ENCODE peak calls at places on chromosome X, in eight cellular contexts. X is lower lobe of right lung, Z is tibial nerve, Y is esophagus squamous epithelium, N is tibial artery, T is A673, A is sigmoid colon, R is psoas muscle. L is an unnamed sample. For H3K9me3, the result is how much of the 10 kb centered on the place peaks cover.

GRCh38 chrX:139332441-139332840 is 198.1 kb upstream of the F9 start:
- DNase-seq in X (no peak), T (no peak), A (no peak), Z (no peak), R (no peak), N (no peak), Y (no peak), L (no peak)

GRCh38 chrX:152735860-152736511 is 2.4 kb downstream of the MAGEA12 start:
- DNase-seq in R (no peak), Y (no peak), T (no peak), N (no peak), X (no peak), A (no peak), Z (no peak), L (no peak)

GRCh38 chrX:44055638-44056037 is 82.4 kb upstream of the NDP start:
- DNase-seq in T (no peak), R (no peak), N (no peak), X (no peak), Y (no peak), Z (no peak), A (no peak), L (no peak)

GRCh38 chrX:40105016-40105790 is 7.4 kb upstream of the BCOR start:
- DNase-seq in T (no peak), X (peak), Y (no peak), Z (no peak), N (no peak), R (peak), A (no peak), L (no peak)

GRCh38 chrX:153494541-153495361 is at the start of gene BGN:
- DNase-seq in N (peak), X (no peak), R (peak), Y (no peak), A (no peak), Z (no peak), T (peak), L (no peak)

GRCh38 chrX:46627044-46627443 is 53.5 kb downstream of the CHST7 start:
- DNase-seq in R (no peak), A (no peak), Z (no peak), N (no peak), X (no peak), Y (no peak), T (no peak), L (no peak)

GRCh38 chrX:145843196-145843595 is 25.6 kb downstream of the SLITRK2 start:
- DNase-seq in Z (no peak), A (no peak), R (no peak), T (no peak), Y (no peak), N (no peak), X (no peak), L (no peak)

GRCh38 chrX:78693547-78693946 is 34.4 kb upstream of the RTL3 start:
- DNase-seq in X (no peak), T (no peak), N (no peak), Y (no peak), Z (no peak), R (no peak), A (no peak), L (no peak)

GRCh38 chrX:83916525-83916924 is 55.6 kb downstream of the CYLC1 start:
- DNase-seq in N (no peak), T (peak), Y (no peak), Z (no peak), X (no peak), R (no peak), A (no peak), L (no peak)

GRCh38 chrX:139967300-139967699 is 2.0 kb upstream of the CXorf66 start:
- DNase-seq in Y (no peak), T (peak), Z (no peak), X (no peak), N (no peak), A (no peak), R (no peak), L (no peak)

GRCh38 chrX:23742174-23742692 is 843 bp downstream of the ACOT9 start:
- DNase-seq in T (peak), Z (peak), X (no peak), R (peak), A (peak), N (peak), Y (no peak), L (no peak)

GRCh38 chrX:153818571-153819397 is 11.6 kb downstream of the PDZD4 start:
- DNase-seq in T (peak), A (no peak), X (peak), R (peak), Z (no peak), Y (no peak), N (no peak), L (peak)

GRCh38 chrX:93985621-93986020 is 311.6 kb downstream of the FAM133A start:
- DNase-seq in Y (no peak), Z (no peak), N (no peak), R (no peak), X (no peak), T (peak), A (no peak), L (no peak)

GRCh38 chrX:20686256-20686655 is 419.5 kb upstream of the RPS6KA3 start:
- DNase-seq in N (no peak), A (no peak), Y (no peak), R (no peak), Z (no peak), T (no peak), X (no peak), L (no peak)

GRCh38 chrX:151708821-151709220 is 7.0 kb upstream of the FATE1 start:
- DNase-seq in Y (no peak), A (no peak), X (no peak), R (no peak), T (no peak), Z (no peak), N (no peak), L (no peak)

GRCh38 chrX:46758163-46758955 is 559 bp downstream of the SLC9A7 start:
- DNase-seq in X (no peak), R (no peak), Y (no peak), A (no peak), N (no peak), Z (no peak), T (no peak), L (peak)

GRCh38 chrX:40402771-40403533 is 177.8 kb upstream of the ATP6AP2 start:
- DNase-seq in Y (no peak), N (peak), R (no peak), A (peak), T (peak), Z (peak), X (no peak), L (no peak)

GRCh38 chrX:68199062-68199848 is 234.0 kb downstream of the OPHN1 start:
- DNase-seq in X (no peak), R (no peak), Z (no peak), N (no peak), Y (no peak), T (no peak), A (no peak), L (no peak)

DNA sequence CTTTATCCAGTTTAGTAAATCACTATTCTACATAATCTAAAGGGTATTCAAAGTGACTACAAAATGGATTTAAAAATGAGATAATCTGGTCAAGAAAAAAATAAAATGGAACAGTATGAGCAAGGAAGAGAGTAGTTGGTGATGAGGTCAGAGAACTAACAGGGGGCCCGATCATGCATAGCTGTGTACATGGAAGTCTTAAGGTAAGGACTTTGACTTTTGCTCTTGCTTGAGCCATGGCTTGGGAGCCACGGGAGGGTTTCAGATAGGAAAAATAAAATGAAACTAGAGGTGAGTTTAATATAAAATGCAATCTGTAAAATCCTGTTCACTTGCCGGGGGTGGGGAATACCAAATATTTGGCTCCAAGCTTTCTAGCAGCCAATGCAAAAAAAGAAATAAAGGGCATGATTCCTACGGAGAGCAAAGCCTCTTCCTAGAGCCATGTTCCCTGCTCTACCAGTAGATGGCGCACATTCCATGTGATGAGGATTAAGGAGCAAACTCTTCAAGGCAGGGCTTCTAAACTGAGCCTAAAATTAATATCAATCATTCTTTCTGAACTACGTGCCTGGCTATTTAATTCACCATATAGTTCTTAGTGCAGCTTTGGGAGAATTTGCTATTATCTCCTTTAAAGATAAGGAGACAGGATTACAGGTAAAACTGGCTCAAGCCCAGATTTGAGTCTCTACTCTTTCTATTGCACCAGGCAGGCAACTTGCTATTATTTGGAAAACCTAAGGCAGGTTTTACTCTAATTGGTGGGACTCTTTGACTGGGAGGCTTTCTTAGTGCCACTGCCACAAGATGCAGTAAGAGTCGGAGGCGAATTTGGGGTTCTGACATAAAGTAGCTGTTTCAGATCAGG is 6.8 kb upstream of the CLCN5 start:
- DNase-seq in A (no peak), T (peak), Z (peak), X (no peak), R (no peak), Y (no peak), N (peak), L (peak)
- TF ChIP-seq CTCF in A (peak), T (peak), Z (peak), X (peak), R (peak), Y (peak), N (peak), L (peak)

GRCh38 chrX:13180807-13181206 is 136.4 kb upstream of the FAM9C start:
- DNase-seq in X (no peak), Y (no peak), N (no peak), R (no peak), A (no peak), Z (no peak), T (no peak), L (no peak)
- H3K27ac ChIP-seq in X (no peak), Y (no peak), N (no peak), R (no peak), A (no peak), Z (no peak), T (no peak), L (no peak)

GRCh38 chrX:155778844-155779553 is 102.1 kb upstream of the VAMP7 start:
- DNase-seq in N (no peak), T (no peak), Y (no peak), R (no peak), Z (no peak), A (no peak), X (no peak), L (no peak)

GRCh38 chrX:155779831-155780230 is 101.3 kb upstream of the VAMP7 start:
- DNase-seq in T (no peak), A (no peak), R (no peak), X (no peak), Y (no peak), N (no peak), Z (no peak), L (no peak)

DNA sequence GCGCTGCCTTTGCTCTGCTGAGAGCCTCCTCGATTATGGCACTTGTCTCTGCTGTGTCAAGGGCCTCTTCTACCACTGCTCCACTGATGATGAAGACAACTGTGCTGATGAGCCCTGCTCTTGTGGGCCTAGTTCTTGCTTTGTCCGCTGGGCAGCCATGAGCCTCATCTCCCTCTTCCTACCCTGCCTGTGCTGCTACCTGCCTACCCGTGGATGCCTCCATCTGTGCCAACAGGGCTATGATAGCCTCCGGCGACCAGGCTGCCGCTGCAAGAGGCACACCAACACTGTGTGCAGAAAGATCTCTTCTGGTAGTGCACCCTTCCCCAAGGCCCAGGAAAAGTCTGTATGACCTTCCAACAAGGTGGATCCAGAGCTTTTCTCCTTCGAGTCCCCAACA is 106.8 kb upstream of the VAMP7 start:
- DNase-seq in R (no peak), Z (no peak), Y (no peak), X (no peak), A (no peak), T (no peak), N (no peak), L (no peak)
- H3K9me3 ChIP-seq in R (under half), Z (under half), Y (under half), X (under half), A (under half), T (under half), N (under half), L (under half)

GRCh38 chrX:75649829-75650228 is 127.0 kb upstream of the ZDHHC15 start:
- DNase-seq in R (no peak), A (no peak), Z (no peak), T (no peak), X (no peak), N (no peak), Y (no peak), L (no peak)

DNA sequence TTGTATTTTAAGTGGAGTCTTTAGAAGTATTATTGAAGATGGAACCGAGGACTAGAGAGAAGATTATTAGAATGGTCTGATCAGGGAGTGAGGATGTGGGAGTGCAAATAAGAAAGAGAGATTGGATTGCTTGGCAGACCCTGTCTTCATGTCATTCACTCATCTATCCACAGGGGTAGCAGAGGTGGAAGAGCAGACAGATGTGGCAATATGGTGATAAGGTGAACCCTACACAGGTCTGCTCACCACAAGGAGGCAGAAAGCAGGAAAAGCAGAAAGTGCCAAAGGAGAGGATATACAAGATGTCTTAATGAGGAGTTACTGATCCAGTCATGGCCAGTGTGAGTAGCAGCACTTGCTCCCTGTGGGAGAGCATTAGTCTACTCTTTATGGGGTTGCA is 129.4 kb downstream of the MAGEE2 start:
- DNase-seq in Z (no peak), X (no peak), R (no peak), T (no peak), A (no peak), Y (no peak), N (no peak), L (no peak)
- TF ChIP-seq CTCF in Z (no peak), X (no peak), R (no peak), T (no peak), A (no peak), Y (no peak), N (no peak), L (no peak)

GRCh38 chrX:16573781-16574180 is 76.2 kb upstream of the S100G start:
- DNase-seq in A (no peak), T (peak), Z (no peak), R (no peak), N (no peak), X (no peak), Y (no peak), L (no peak)

GRCh38 chrX:16578218-16578617 is 71.7 kb upstream of the S100G start:
- DNase-seq in R (no peak), Y (no peak), A (no peak), T (no peak), Z (no peak), N (no peak), X (no peak), L (no peak)

GRCh38 chrX:16577483-16578029 is 72.4 kb upstream of the S100G start:
- DNase-seq in X (no peak), T (no peak), Y (no peak), R (no peak), Z (no peak), A (no peak), N (no peak), L (no peak)

DNA sequence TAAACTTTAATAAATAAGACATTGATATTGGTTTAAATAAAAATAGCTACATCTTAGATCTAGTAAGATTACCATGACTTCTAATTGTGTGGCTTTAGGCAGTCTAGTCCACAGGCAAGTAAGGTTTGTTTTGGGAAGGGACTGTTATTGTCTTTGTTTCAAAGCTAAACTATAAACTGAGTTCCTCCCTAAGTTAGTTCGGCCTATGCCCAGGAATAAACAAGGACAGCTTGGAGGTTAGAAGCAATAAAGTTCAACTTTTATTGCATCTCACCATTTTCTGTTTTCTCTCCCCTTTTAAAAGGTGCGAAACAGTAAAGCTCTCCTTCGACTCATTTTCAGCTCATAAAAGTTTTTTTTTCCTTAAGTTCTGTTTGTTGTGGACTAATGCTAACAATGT is 70.4 kb upstream of the S100G start:
- DNase-seq in Z (no peak), A (no peak), R (no peak), Y (no peak), N (no peak), T (no peak), X (no peak), L (no peak)
- H3K27ac ChIP-seq in Z (no peak), A (no peak), R (no peak), Y (no peak), N (no peak), T (no peak), X (no peak), L (no peak)

GRCh38 chrX:107562482-107562881 is 65.8 kb upstream of the PRPS1 start:
- DNase-seq in N (no peak), Y (no peak), R (no peak), Z (no peak), A (no peak), T (no peak), X (no peak), L (no peak)
- H3K9me3 ChIP-seq in N (under half), Y (under half), R (under half), Z (under half), A (under half), T (under half), X (under half), L (under half)

DNA sequence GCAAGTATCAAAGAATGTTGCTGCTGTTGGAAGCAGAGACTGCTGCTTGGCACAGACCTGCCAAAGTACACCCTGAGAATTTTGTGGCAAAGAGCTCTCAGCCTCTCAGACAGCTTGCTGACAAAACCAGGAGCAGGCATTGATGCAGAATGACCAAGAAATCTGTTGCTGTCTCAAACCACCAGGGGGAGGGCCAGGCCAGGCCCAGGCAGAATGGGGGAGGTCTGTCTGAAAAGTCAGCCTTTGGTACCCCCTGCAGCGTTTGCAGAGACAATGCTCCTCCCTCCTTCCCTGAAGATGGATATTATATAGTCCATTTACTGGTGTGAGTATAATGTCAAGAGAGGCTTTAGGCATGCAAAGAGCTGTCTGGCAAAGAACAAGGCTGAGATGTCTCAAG is 52.9 kb upstream of the TRPC5OS start:
- DNase-seq in Y (no peak), N (no peak), T (peak), R (no peak), A (no peak), Z (no peak), X (no peak), L (no peak)
- TF ChIP-seq CTCF in Y (no peak), N (no peak), T (peak), R (no peak), A (no peak), Z (no peak), X (no peak), L (no peak)

DNA sequence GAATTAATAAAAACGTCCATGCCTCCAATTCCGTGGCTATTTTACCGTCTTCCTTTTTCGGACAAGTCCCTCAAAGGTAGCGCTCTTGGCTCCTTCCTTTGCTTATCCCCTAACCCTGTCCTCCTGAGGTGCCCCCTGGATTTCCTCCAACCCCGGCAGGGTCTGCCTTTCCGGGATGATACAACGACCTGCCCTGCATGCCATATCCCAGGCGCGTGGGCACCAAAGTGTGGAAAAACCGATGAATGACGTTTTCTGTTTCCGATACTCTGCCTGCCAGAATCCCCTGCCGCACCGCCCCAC is 706 bp upstream of the CSTF2 start:
- DNase-seq in X (no peak), R (no peak), A (no peak), N (no peak), T (no peak), Y (no peak), Z (no peak), L (no peak)
- H3K27ac ChIP-seq in X (peak), R (no peak), A (peak), N (peak), T (no peak), Y (peak), Z (peak), L (peak)